ENCODE peak calls at places on chromosome 5, in five cellular contexts. U, X, S, I and Y are unnamed samples.

GRCh38 chr5:97778451-97778850 is 595.4 kb upstream of the RIOK2 start:
- DNase-seq in U (no peak), X (no peak), S (no peak), I (no peak), Y (no peak)

GRCh38 chr5:111017731-111018130 is 53.8 kb upstream of the TSLP start:
- DNase-seq in U (no peak), X (no peak), S (no peak), I (no peak), Y (no peak)

GRCh38 chr5:10760033-10760975 is 730 bp downstream of the DAP start:
- DNase-seq in U (peak; percentile 45), X (peak; percentile 74), S (no peak), I (peak; percentile 67), Y (no peak)

GRCh38 chr5:55429221-55429620 is 105.5 kb downstream of the PLPP1 start:
- DNase-seq in U (no peak), X (no peak), S (no peak), I (no peak), Y (no peak)

GRCh38 chr5:15587941-15588340 is 88.0 kb downstream of the FBXL7 start:
- DNase-seq in U (no peak), X (no peak), S (no peak), I (no peak), Y (no peak)

GRCh38 chr5:71830626-71831539 is 111.8 kb downstream of the CARTPT start:
- DNase-seq in U (no peak), X (no peak), S (peak; percentile 74), I (peak; percentile 71), Y (no peak)

GRCh38 chr5:6907320-6907918 is 194.2 kb downstream of the TENT4A start:
- DNase-seq in U (no peak), X (no peak), S (no peak), I (no peak), Y (no peak)

GRCh38 chr5:78886650-78887230 is 98.4 kb downstream of the ARSB start:
- DNase-seq in U (peak; percentile 14), X (no peak), S (no peak), I (no peak), Y (no peak)

GRCh38 chr5:59620535-59621212 is 272.9 kb downstream of the PDE4D start:
- DNase-seq in U (no peak), X (no peak), S (no peak), I (no peak), Y (no peak)

GRCh38 chr5:141484499-141485304 is at the start of gene PCDHGC4:
- DNase-seq in U (peak; percentile 77), X (peak; percentile 95), S (peak; percentile 76), I (no peak), Y (no peak)

GRCh38 chr5:93497101-93497500 is 83.9 kb downstream of the NR2F1-AS1 start:
- DNase-seq in U (no peak), X (no peak), S (no peak), I (no peak), Y (no peak)